ENCODE peak calls at places on chromosome 5, in seven cellular contexts. A, Z, S, R, U, E and L are unnamed samples.

GRCh38 chr5:40410231-40410861 is 269.4 kb upstream of the PTGER4 start:
- DNase-seq in E (no peak), A (no peak), U (peak; percentile 97), S (no peak), R (no peak), Z (no peak), L (no peak)

GRCh38 chr5:32170303-32171170 is 3.6 kb downstream of the GOLPH3 start:
- DNase-seq in R (no peak), U (peak; percentile 41), S (no peak), E (no peak), A (no peak), Z (no peak), L (no peak)

GRCh38 chr5:14048434-14048833 is 94.7 kb upstream of the TRIO start:
- DNase-seq in A (no peak), E (no peak), U (no peak), R (no peak), Z (no peak), S (no peak), L (no peak)

GRCh38 chr5:43010956-43011355 is 29.2 kb downstream of the ANXA2R start:
- DNase-seq in S (no peak), E (no peak), U (no peak), R (no peak), Z (no peak), A (no peak), L (peak; percentile 60)

GRCh38 chr5:150616506-150616905 is 24.0 kb upstream of the SYNPO start:
- DNase-seq in S (no peak), E (no peak), U (no peak), A (no peak), R (no peak), Z (no peak), L (no peak)

GRCh38 chr5:140041492-140042421 is 1.3 kb downstream of the NRG2 start:
- DNase-seq in R (peak; percentile 72), A (peak; percentile 80), Z (no peak), E (peak; percentile 66), U (peak; percentile 82), S (no peak), L (no peak)

GRCh38 chr5:158017433-158017832 is 158.5 kb upstream of the CLINT1 start:
- DNase-seq in A (no peak), U (no peak), E (no peak), Z (peak; percentile 4), S (no peak), R (no peak), L (no peak)

GRCh38 chr5:55063899-55064298 is 38.5 kb upstream of the GZMA start:
- DNase-seq in Z (no peak), S (no peak), R (no peak), A (no peak), U (no peak), E (no peak), L (no peak)

GRCh38 chr5:68777145-68777544 is 316.7 kb upstream of the SLC30A5 start:
- DNase-seq in Z (peak; percentile 45), E (no peak), A (no peak), R (no peak), S (no peak), U (no peak), L (no peak)

GRCh38 chr5:135102716-135103696 is 69.0 kb upstream of the PITX1 start:
- DNase-seq in E (no peak), A (no peak), R (no peak), U (no peak), Z (no peak), S (no peak), L (no peak)

GRCh38 chr5:180647465-180647864 is 1.9 kb downstream of the FLT4 start:
- DNase-seq in U (no peak), S (no peak), Z (no peak), R (no peak), A (no peak), E (no peak), L (no peak)

GRCh38 chr5:32462618-32463017 is 18.1 kb upstream of the ZFR start:
- DNase-seq in U (no peak), A (no peak), E (no peak), S (no peak), Z (no peak), R (no peak), L (no peak)

GRCh38 chr5:137615171-137615775 is 116.1 kb upstream of the SPOCK1 start:
- DNase-seq in U (no peak), E (no peak), A (no peak), Z (peak; percentile 62), R (no peak), S (no peak), L (peak; percentile 61)

GRCh38 chr5:138385660-138386059 is 33.2 kb downstream of the KDM3B start:
- DNase-seq in E (no peak), Z (no peak), S (no peak), R (no peak), A (no peak), U (peak; percentile 62), L (no peak)

GRCh38 chr5:109454726-109455505 is 45.1 kb upstream of the PJA2 start:
- DNase-seq in U (peak; percentile 59), A (no peak), Z (no peak), R (no peak), E (no peak), S (no peak), L (no peak)

GRCh38 chr5:10229306-10230048 is 20.2 kb downstream of the ATPSCKMT start:
- DNase-seq in S (no peak), U (no peak), E (no peak), Z (no peak), R (no peak), A (no peak), L (no peak)

GRCh38 chr5:180795771-180796313 is 6.8 kb downstream of the MGAT1 start:
- DNase-seq in Z (peak; percentile 77), U (no peak), R (no peak), E (no peak), A (no peak), S (no peak), L (no peak)

GRCh38 chr5:126384985-126385384 is 38.2 kb upstream of the GRAMD2B start:
- DNase-seq in S (no peak), E (no peak), Z (no peak), R (no peak), U (no peak), A (no peak), L (no peak)

GRCh38 chr5:127801751-127802476 is 98.7 kb downstream of the CCDC192 start:
- DNase-seq in Z (no peak), S (no peak), A (no peak), E (no peak), U (peak; percentile 71), R (no peak), L (no peak)

GRCh38 chr5:39217365-39218281 is 1.7 kb downstream of the FYB1 start:
- DNase-seq in U (peak; percentile 74), R (peak; percentile 73), S (peak; percentile 87), A (peak; percentile 81), E (peak; percentile 82), Z (no peak), L (no peak)

GRCh38 chr5:159120446-159120845 is 20.7 kb upstream of the EBF1 start:
- DNase-seq in A (no peak), R (no peak), U (no peak), E (no peak), S (no peak), Z (no peak), L (no peak)

GRCh38 chr5:181043285-181044092 is 3.4 kb downstream of the BTNL9 start:
- DNase-seq in S (peak; percentile 47), R (no peak), Z (peak; percentile 77), A (no peak), E (no peak), U (no peak), L (peak; percentile 93)

GRCh38 chr5:52895572-52896296 is 93.4 kb upstream of the ITGA2 start:
- DNase-seq in E (no peak), Z (no peak), S (no peak), U (no peak), R (no peak), A (no peak), L (no peak)

GRCh38 chr5:176543428-176544182 is 5.5 kb upstream of the CDHR2 start:
- DNase-seq in U (no peak), R (peak; percentile 81), E (peak; percentile 82), S (peak; percentile 95), A (peak; percentile 78), Z (no peak), L (no peak)

GRCh38 chr5:121325930-121326329 is 525.8 kb upstream of the FTMT start:
- DNase-seq in A (no peak), Z (no peak), R (no peak), S (no peak), U (peak; percentile 90), E (no peak), L (no peak)

GRCh38 chr5:59698774-59699173 is 194.8 kb downstream of the PDE4D start:
- DNase-seq in A (no peak), U (no peak), E (no peak), Z (no peak), R (no peak), S (no peak), L (no peak)

GRCh38 chr5:25568989-25569625 is 924.3 kb upstream of the CDH10 start:
- DNase-seq in E (no peak), Z (no peak), U (no peak), S (peak; percentile 37), A (no peak), R (no peak), L (no peak)
- H3K4me3 ChIP-seq in E (no peak overlapping the region), Z (no peak overlapping the region), U (no peak overlapping the region), S (peak overlapping the region; percentile 33), A (no peak overlapping the region), R (no peak overlapping the region), L (no peak overlapping the region)

GRCh38 chr5:71825992-71826391 is 106.9 kb downstream of the CARTPT start:
- DNase-seq in Z (no peak), A (no peak), R (no peak), E (no peak), S (no peak), U (no peak), L (no peak)
- H3K9me3 ChIP-seq in Z (peaks cover 6% of the 10 kb centered on the region), A (no peaks in the 10 kb centered on the region), R (no peaks in the 10 kb centered on the region), E (no peaks in the 10 kb centered on the region), S (peaks cover 15% of the 10 kb centered on the region), U (no peaks in the 10 kb centered on the region), L (peaks cover 7% of the 10 kb centered on the region)

GRCh38 chr5:124370601-124371000 is 375.8 kb downstream of the ZNF608 start:
- DNase-seq in S (no peak), A (no peak), R (no peak), U (no peak), E (no peak), Z (no peak), L (no peak)

GRCh38 chr5:124371121-124371706 is 375.2 kb downstream of the ZNF608 start:
- DNase-seq in R (no peak), E (peak; percentile 49), A (peak; percentile 42), U (no peak), S (no peak), Z (no peak), L (no peak)

GRCh38 chr5:124365491-124365890 is 380.9 kb downstream of the ZNF608 start:
- DNase-seq in R (no peak), S (no peak), U (no peak), E (no peak), Z (no peak), A (no peak), L (no peak)
- H3K27ac ChIP-seq in R (no peak overlapping the region), S (no peak overlapping the region), U (no peak overlapping the region), E (no peak overlapping the region), Z (no peak overlapping the region), A (no peak overlapping the region), L (no peak overlapping the region)

GRCh38 chr5:16178745-16179372 is 732 bp downstream of the MARCHF11 start:
- DNase-seq in U (peak; percentile 60), Z (no peak), A (peak; percentile 61), S (no peak), R (peak; percentile 82), E (peak; percentile 45), L (no peak)
- H3K4me3 ChIP-seq in U (no peak overlapping the region), Z (peak overlapping the region; percentile 12), A (peak overlapping the region; percentile 28), S (no peak overlapping the region), R (peak overlapping the region; percentile 43), E (peak overlapping the region; percentile 25), L (peak overlapping the region; percentile 22)

GRCh38 chr5:141382469-141383294 is at the start of gene PCDHGA7:
- DNase-seq in Z (no peak), S (no peak), E (no peak), A (no peak), R (no peak), U (peak; percentile 34), L (no peak)
- H3K9me3 ChIP-seq in Z (peaks cover 99% of the 10 kb centered on the region), S (peaks cover 39% of the 10 kb centered on the region), E (peaks cover 34% of the 10 kb centered on the region), A (peaks cover 20% of the 10 kb centered on the region), R (peaks cover 4% of the 10 kb centered on the region), U (no peaks in the 10 kb centered on the region), L (peaks cover 64% of the 10 kb centered on the region)